ENCODE peak calls at places on chromosomes 16 and 17, in four cellular contexts. F is effector memory CD4-positive, alpha-beta T cell; U is non-pigmented ciliary epithelial cell; S is ACHN. O is an unnamed sample.

GRCh38 chr17:82440991-82441627 is 9.4 kb downstream of the CYBC1 start:
- DNase-seq in F (no peak), U (no peak), S (no peak), O (no peak)

GRCh38 chr16:66634527-66635196 is 30.2 kb downstream of the CMTM3 start:
- DNase-seq in F (no peak), U (no peak), S (no peak), O (no peak)

GRCh38 chr16:53510704-53511070 is 7.7 kb upstream of the AKTIP start:
- DNase-seq in F (no peak), U (no peak), S (no peak), O (no peak)

GRCh38 chr17:50099003-50099402 is 3.9 kb downstream of the PDK2 start:
- DNase-seq in F (no peak), U (no peak), S (no peak), O (no peak)

GRCh38 chr17:68378202-68379149 is 78.8 kb downstream of the WIPI1 start:
- DNase-seq in F (no peak), U (peak; percentile 61), S (no peak), O (no peak)

GRCh38 chr16:29806096-29806579 is at the start of gene MAZ:
- DNase-seq in F (no peak), U (no peak), S (no peak), O (peak; percentile 85)

GRCh38 chr16:29961479-29962343 is at the start of gene TMEM219:
- DNase-seq in F (peak; percentile 91), U (no peak), S (peak; percentile 95), O (peak; percentile 97)

GRCh38 chr17:33241390-33241789 is 51.7 kb downstream of the ASIC2 start:
- DNase-seq in F (no peak), U (no peak), S (peak; percentile 7), O (no peak)

GRCh38 chr17:68461589-68461988 is 4.3 kb upstream of the WIPI1 start:
- DNase-seq in F (no peak), U (no peak), S (no peak), O (no peak)

GRCh38 chr17:41439375-41439774 is 1.4 kb downstream of the KRT38 start:
- DNase-seq in F (no peak), U (no peak), S (no peak), O (no peak)

GRCh38 chr17:81241648-81242420 is 2.7 kb downstream of the NDUFAF8 start:
- DNase-seq in F (peak; percentile 45), U (no peak), S (peak; percentile 49), O (peak; percentile 47)

GRCh38 chr17:79955961-79956735 is 79.5 kb downstream of the TBC1D16 start:
- DNase-seq in F (no peak), U (no peak), S (no peak), O (no peak)

GRCh38 chr16:56869513-56870270 is 4.7 kb downstream of the SLC12A3 start:
- DNase-seq in F (no peak), U (no peak), S (peak; percentile 71), O (no peak)

GRCh38 chr16:7343271-7343670 is 10.6 kb downstream of the RBFOX1 start:
- DNase-seq in F (no peak), U (no peak), S (no peak), O (no peak)

GRCh38 chr16:81745704-81746558 is 33.2 kb upstream of the PLCG2 start:
- DNase-seq in F (peak; percentile 59), U (no peak), S (peak; percentile 38), O (peak; percentile 53)

GRCh38 chr17:3660311-3660891 is 8.0 kb downstream of the TAX1BP3 start:
- DNase-seq in F (no peak), U (no peak), S (no peak), O (no peak)

GRCh38 chr17:28902819-28903545 is at the start of gene DHRS13:
- DNase-seq in F (peak; percentile 92), U (no peak), S (peak; percentile 96), O (peak; percentile 98)

GRCh38 chr16:51939371-51940005 is 607.5 kb downstream of the TOX3 start:
- DNase-seq in F (no peak), U (no peak), S (no peak), O (no peak)

GRCh38 chr16:72884037-72884436 is 163.9 kb downstream of the ZFHX3 start:
- DNase-seq in F (no peak), U (peak; percentile 17), S (no peak), O (no peak)